ENCODE peak calls at places on chromosomes 12 and 14, in nine cellular contexts. V, D, A, L, Z, B, W, H and X are unnamed samples.

GRCh38 chr12:460301-461230 is 827 bp downstream of the B4GALNT3 start:
- DNase-seq in V (no peak), D (no peak), A (no peak), L (peak), Z (peak), B (peak), W (peak), H (peak), X (no peak)

GRCh38 chr14:66359500-66359899 is 126.7 kb upstream of the CCDC196 start:
- DNase-seq in V (peak), D (peak), A (no peak), L (peak), Z (peak), B (peak), W (peak), H (no peak), X (peak)

GRCh38 chr14:51481643-51482042 is 170.1 kb upstream of the FRMD6 start:
- DNase-seq in V (no peak), D (no peak), A (no peak), L (no peak), Z (no peak), B (no peak), W (no peak), H (no peak), X (no peak)

GRCh38 chr14:37697489-37698121 is 102.2 kb downstream of the TTC6 start:
- DNase-seq in V (no peak), D (peak), A (peak), L (no peak), Z (no peak), B (no peak), W (peak), H (no peak), X (peak)

GRCh38 chr14:60515696-60516284 is 6.8 kb downstream of the SIX6 start:
- DNase-seq in V (no peak), D (no peak), A (no peak), L (peak), Z (no peak), B (no peak), W (no peak), H (no peak), X (no peak)

GRCh38 chr12:88958961-88959360 is 378.7 kb upstream of the KITLG start:
- DNase-seq in V (no peak), D (no peak), A (no peak), L (no peak), Z (no peak), B (no peak), W (no peak), H (no peak), X (no peak)

GRCh38 chr12:109192358-109192757 is 76.0 kb downstream of the ACACB start:
- DNase-seq in V (no peak), D (peak), A (peak), L (no peak), Z (no peak), B (no peak), W (no peak), H (no peak), X (peak)

GRCh38 chr14:50060871-50061663 is 55.3 kb downstream of the VCPKMT start:
- DNase-seq in V (no peak), D (peak), A (peak), L (no peak), Z (peak), B (peak), W (peak), H (peak), X (peak)

GRCh38 chr12:117686911-117687377 is 281.8 kb downstream of the KSR2 start:
- DNase-seq in V (no peak), D (no peak), A (peak), L (no peak), Z (peak), B (no peak), W (no peak), H (no peak), X (peak)

GRCh38 chr12:120381752-120382419 is 12.9 kb upstream of the MSI1 start:
- DNase-seq in V (no peak), D (peak), A (no peak), L (peak), Z (no peak), B (no peak), W (no peak), H (no peak), X (peak)

GRCh38 chr12:49043856-49044258 is 16.7 kb downstream of the KMT2D start:
- DNase-seq in V (peak), D (peak), A (no peak), L (peak), Z (peak), B (peak), W (peak), H (peak), X (peak)

GRCh38 chr12:1326258-1326657 is 268.1 kb downstream of the FBXL14 start:
- DNase-seq in V (no peak), D (no peak), A (no peak), L (no peak), Z (no peak), B (no peak), W (no peak), H (no peak), X (no peak)

GRCh38 chr14:20469890-20470858 is 968 bp downstream of the PNP start:
- DNase-seq in V (no peak), D (peak), A (no peak), L (peak), Z (peak), B (peak), W (peak), H (peak), X (peak)

GRCh38 chr12:113978080-113978479 is 12.0 kb upstream of the RBM19 start:
- DNase-seq in V (no peak), D (no peak), A (no peak), L (no peak), Z (no peak), B (no peak), W (no peak), H (no peak), X (no peak)

GRCh38 chr14:94180655-94181271 is 6.6 kb downstream of the PPP4R4 start:
- DNase-seq in V (no peak), D (peak), A (no peak), L (peak), Z (no peak), B (no peak), W (peak), H (no peak), X (peak)

DNA sequence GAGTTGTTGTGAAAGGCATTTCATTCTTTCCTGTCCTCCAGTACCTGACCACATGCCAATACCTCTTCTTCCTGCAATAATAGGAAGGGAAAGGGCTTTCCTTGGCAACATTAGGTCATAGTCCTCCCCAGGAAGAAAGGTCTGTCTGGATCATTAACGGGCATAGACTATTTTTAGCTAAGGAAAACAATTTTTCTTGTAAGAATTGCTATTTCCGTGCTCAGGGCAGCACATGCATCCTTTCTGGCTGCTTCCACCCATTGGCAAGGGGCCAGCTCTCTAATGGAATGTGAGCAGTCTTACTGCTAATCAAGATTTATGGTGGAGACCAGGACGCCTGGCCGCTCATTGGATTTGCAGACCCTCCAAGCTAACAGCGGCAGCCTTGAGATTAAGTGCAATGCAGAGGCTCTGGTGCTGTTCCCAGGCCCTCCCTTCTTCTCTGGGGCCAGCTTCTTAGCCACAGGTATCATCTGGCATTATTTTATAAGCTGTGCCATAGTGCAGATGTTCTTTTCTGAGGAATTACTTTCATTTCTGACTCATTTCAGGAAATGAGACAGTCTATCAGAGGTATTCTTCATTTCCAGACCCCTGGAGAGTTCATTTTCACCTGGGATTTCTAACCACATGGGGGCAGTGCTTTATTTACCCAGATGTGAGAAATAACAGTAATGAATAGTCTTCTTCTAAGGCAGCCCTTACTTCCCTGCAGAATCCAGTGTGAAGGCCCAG is 52.9 kb downstream of the ANO6 start:
- DNase-seq in V (no peak), D (peak), A (peak), L (peak), Z (peak), B (peak), W (peak), H (no peak), X (peak)
- TF ChIP-seq CTCF in V (no peak), D (peak), A (peak), L (peak), Z (peak), B (no peak), W (peak), H (no peak), X (peak)

GRCh38 chr12:98227162-98227561 is 288.2 kb upstream of the TMPO start:
- DNase-seq in V (no peak), D (peak), A (no peak), L (peak), Z (no peak), B (peak), W (no peak), H (no peak), X (no peak)
- TF ChIP-seq CTCF in V (no peak), D (peak), A (peak), L (peak), Z (peak), B (peak), W (peak), H (no peak), X (peak)

GRCh38 chr12:23424685-23425084 is 524.8 kb downstream of the SOX5 start:
- DNase-seq in V (no peak), D (no peak), A (no peak), L (no peak), Z (no peak), B (no peak), W (no peak), H (no peak), X (no peak)

GRCh38 chr12:23423097-23423687 is 526.3 kb downstream of the SOX5 start:
- DNase-seq in V (no peak), D (no peak), A (no peak), L (no peak), Z (no peak), B (no peak), W (no peak), H (no peak), X (no peak)

GRCh38 chr12:23426328-23426727 is 523.1 kb downstream of the SOX5 start:
- DNase-seq in V (no peak), D (no peak), A (no peak), L (no peak), Z (no peak), B (no peak), W (no peak), H (no peak), X (no peak)

GRCh38 chr12:23421556-23421955 is 527.9 kb downstream of the SOX5 start:
- DNase-seq in V (no peak), D (no peak), A (no peak), L (no peak), Z (no peak), B (no peak), W (no peak), H (no peak), X (no peak)

GRCh38 chr12:23423796-23424195 is 525.7 kb downstream of the SOX5 start:
- DNase-seq in V (no peak), D (no peak), A (no peak), L (no peak), Z (no peak), B (no peak), W (no peak), H (no peak), X (no peak)
- TF ChIP-seq CTCF in V (no peak), D (no peak), A (no peak), L (no peak), Z (no peak), B (no peak), W (no peak), H (no peak), X (no peak)

DNA sequence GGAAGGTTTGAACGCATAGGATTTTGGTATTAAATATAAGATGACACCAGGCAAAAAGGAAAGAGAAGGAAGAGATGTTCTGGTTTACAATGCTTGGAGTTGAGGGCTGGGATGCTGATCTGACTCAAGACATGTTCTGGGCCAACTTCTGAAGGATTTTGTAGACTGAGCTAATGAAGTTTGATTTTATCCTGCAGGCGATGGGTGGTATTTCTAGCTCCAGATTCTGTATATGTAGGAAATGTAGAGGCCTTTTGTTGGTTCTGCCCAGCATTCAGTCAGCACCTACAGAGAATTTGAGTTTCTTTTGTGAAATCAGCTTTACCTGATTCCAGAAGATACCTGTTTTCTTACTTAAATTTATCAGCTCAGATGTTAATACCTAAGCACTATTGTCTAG is 48.2 kb downstream of the VEZT start:
- DNase-seq in V (no peak), D (no peak), A (no peak), L (no peak), Z (no peak), B (no peak), W (no peak), H (no peak), X (no peak)
- TF ChIP-seq CTCF in V (no peak), D (no peak), A (no peak), L (no peak), Z (no peak), B (no peak), W (no peak), H (no peak), X (no peak)

GRCh38 chr12:125773033-125773432 is 707.8 kb downstream of the AACS start:
- DNase-seq in V (no peak), D (no peak), A (no peak), L (peak), Z (no peak), B (peak), W (peak), H (no peak), X (no peak)
- TF ChIP-seq CTCF in V (no peak), D (no peak), A (no peak), L (no peak), Z (no peak), B (peak), W (peak), H (no peak), X (no peak)

GRCh38 chr12:110599334-110599733 is 14.6 kb upstream of the TCTN1 start:
- DNase-seq in V (no peak), D (no peak), A (no peak), L (no peak), Z (no peak), B (no peak), W (no peak), H (no peak), X (no peak)

GRCh38 chr12:110597885-110598284 is 14.8 kb upstream of the PPTC7 start:
- DNase-seq in V (no peak), D (no peak), A (no peak), L (no peak), Z (no peak), B (no peak), W (no peak), H (no peak), X (no peak)

GRCh38 chr12:110606253-110606611 is 7.7 kb upstream of the TCTN1 start:
- DNase-seq in V (no peak), D (no peak), A (no peak), L (no peak), Z (no peak), B (no peak), W (no peak), H (no peak), X (no peak)

DNA sequence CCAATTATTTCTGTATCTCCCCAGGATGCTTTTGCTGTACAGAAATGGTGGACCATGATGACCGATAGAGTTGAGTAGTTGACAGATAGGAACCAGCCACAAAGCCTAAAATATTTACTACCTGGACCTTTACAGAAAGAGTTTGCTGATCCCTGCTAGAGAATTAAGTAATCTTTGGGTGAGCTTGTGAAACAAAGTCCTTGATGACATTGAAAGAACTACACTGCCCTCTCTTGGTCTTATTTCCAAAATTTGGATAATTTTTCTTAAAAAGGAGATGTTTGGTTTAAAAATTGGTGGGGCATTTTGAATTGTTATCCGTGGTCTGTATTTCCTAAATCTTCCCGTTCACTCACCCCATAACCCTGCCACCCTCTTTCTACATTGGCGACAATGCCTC is 13.7 kb upstream of the TCTN1 start:
- DNase-seq in V (no peak), D (peak), A (peak), L (no peak), Z (no peak), B (no peak), W (peak), H (no peak), X (peak)
- TF ChIP-seq CTCF in V (peak), D (peak), A (peak), L (peak), Z (peak), B (no peak), W (peak), H (peak), X (peak)